ENCODE peak calls at places on chromosomes 12 and 14, in ten cellular contexts. One of them, this sample, is unnamed.

GRCh38 chr12:49662998-49663843 is 39.9 kb downstream of the PRPF40B start:
- DNase-seq in cardiac fibroblast: peak; percentile 95
- DNase-seq in fibroblast of lung: peak; percentile 80
- DNase-seq in ovary: peak; percentile 66
- DNase-seq in tibial artery: peak; percentile 84
- DNase-seq in suprapubic skin: no peak
- DNase-seq in foreskin fibroblast: peak; percentile 92
- DNase-seq in A549: no peak
- DNase-seq in pancreas: no peak
- DNase-seq in endodermal cell: peak; percentile 82
- DNase-seq in this sample: no peak

GRCh38 chr12:1606021-1606622 is 11.7 kb upstream of the FBXL14 start:
- DNase-seq in cardiac fibroblast: peak; percentile 94
- DNase-seq in fibroblast of lung: peak; percentile 83
- DNase-seq in ovary: peak; percentile 96
- DNase-seq in tibial artery: peak; percentile 96
- DNase-seq in suprapubic skin: peak; percentile 95
- DNase-seq in foreskin fibroblast: peak; percentile 82
- DNase-seq in A549: peak; percentile 87
- DNase-seq in pancreas: peak; percentile 91
- DNase-seq in endodermal cell: peak; percentile 91
- DNase-seq in this sample: peak; percentile 66

GRCh38 chr12:2507811-2508210 is 287.0 kb upstream of the FKBP4 start:
- DNase-seq in cardiac fibroblast: no peak
- DNase-seq in fibroblast of lung: no peak
- DNase-seq in ovary: no peak
- DNase-seq in tibial artery: no peak
- DNase-seq in suprapubic skin: no peak
- DNase-seq in foreskin fibroblast: no peak
- DNase-seq in A549: no peak
- DNase-seq in pancreas: no peak
- DNase-seq in endodermal cell: peak; percentile 85
- DNase-seq in this sample: no peak

GRCh38 chr12:92848740-92849139 is 80.4 kb downstream of the EEA1 start:
- DNase-seq in cardiac fibroblast: no peak
- DNase-seq in fibroblast of lung: no peak
- DNase-seq in ovary: no peak
- DNase-seq in tibial artery: no peak
- DNase-seq in suprapubic skin: no peak
- DNase-seq in foreskin fibroblast: peak; percentile 10
- DNase-seq in A549: no peak
- DNase-seq in pancreas: no peak
- DNase-seq in endodermal cell: no peak
- DNase-seq in this sample: no peak

GRCh38 chr12:94336201-94336915 is 123.3 kb downstream of the CEP83 start:
- DNase-seq in cardiac fibroblast: peak; percentile 70
- DNase-seq in fibroblast of lung: no peak
- DNase-seq in ovary: no peak
- DNase-seq in tibial artery: no peak
- DNase-seq in suprapubic skin: no peak
- DNase-seq in foreskin fibroblast: peak; percentile 6
- DNase-seq in A549: no peak
- DNase-seq in pancreas: no peak
- DNase-seq in endodermal cell: no peak
- DNase-seq in this sample: no peak

GRCh38 chr14:102711207-102711606 is 66.0 kb upstream of the TRAF3 start:
- DNase-seq in cardiac fibroblast: no peak
- DNase-seq in fibroblast of lung: no peak
- DNase-seq in ovary: no peak
- DNase-seq in tibial artery: no peak
- DNase-seq in suprapubic skin: no peak
- DNase-seq in foreskin fibroblast: no peak
- DNase-seq in A549: no peak
- DNase-seq in pancreas: no peak
- DNase-seq in endodermal cell: no peak
- DNase-seq in this sample: no peak

GRCh38 chr14:23478109-23478698 is 8.7 kb downstream of the NGDN start:
- DNase-seq in cardiac fibroblast: peak; percentile 78
- DNase-seq in fibroblast of lung: peak; percentile 63
- DNase-seq in ovary: peak; percentile 65
- DNase-seq in tibial artery: no peak
- DNase-seq in suprapubic skin: no peak
- DNase-seq in foreskin fibroblast: peak; percentile 44
- DNase-seq in A549: peak; percentile 71
- DNase-seq in pancreas: peak; percentile 67
- DNase-seq in endodermal cell: peak; percentile 72
- DNase-seq in this sample: peak; percentile 50

GRCh38 chr12:132194056-132194455 is 49.8 kb downstream of the NOC4L start:
- DNase-seq in cardiac fibroblast: no peak
- DNase-seq in fibroblast of lung: no peak
- DNase-seq in ovary: no peak
- DNase-seq in tibial artery: no peak
- DNase-seq in suprapubic skin: no peak
- DNase-seq in foreskin fibroblast: no peak
- DNase-seq in A549: peak; percentile 79
- DNase-seq in pancreas: no peak
- DNase-seq in endodermal cell: peak; percentile 89
- DNase-seq in this sample: no peak

GRCh38 chr12:54658306-54659264 is 10.4 kb upstream of the DCD start:
- DNase-seq in cardiac fibroblast: peak; percentile 35
- DNase-seq in fibroblast of lung: no peak
- DNase-seq in ovary: no peak
- DNase-seq in tibial artery: no peak
- DNase-seq in suprapubic skin: no peak
- DNase-seq in foreskin fibroblast: no peak
- DNase-seq in A549: peak; percentile 62
- DNase-seq in pancreas: peak; percentile 57
- DNase-seq in endodermal cell: peak; percentile 98
- DNase-seq in this sample: no peak

GRCh38 chr12:50251619-50252300 is 31.6 kb downstream of the LIMA1 start:
- DNase-seq in cardiac fibroblast: no peak
- DNase-seq in fibroblast of lung: peak; percentile 50
- DNase-seq in ovary: no peak
- DNase-seq in tibial artery: no peak
- DNase-seq in suprapubic skin: no peak
- DNase-seq in foreskin fibroblast: no peak
- DNase-seq in A549: no peak
- DNase-seq in pancreas: no peak
- DNase-seq in endodermal cell: no peak
- DNase-seq in this sample: no peak

GRCh38 chr12:100234166-100234565 is 32.7 kb downstream of the DEPDC4 start:
- DNase-seq in cardiac fibroblast: peak; percentile 40
- DNase-seq in fibroblast of lung: peak; percentile 51
- DNase-seq in ovary: no peak
- DNase-seq in tibial artery: no peak
- DNase-seq in suprapubic skin: no peak
- DNase-seq in foreskin fibroblast: peak; percentile 43
- DNase-seq in A549: no peak
- DNase-seq in pancreas: no peak
- DNase-seq in endodermal cell: no peak
- DNase-seq in this sample: no peak

GRCh38 chr12:49043856-49044258 is 16.7 kb downstream of the KMT2D start:
- DNase-seq in cardiac fibroblast: peak; percentile 63
- DNase-seq in fibroblast of lung: peak; percentile 23
- DNase-seq in ovary: no peak
- DNase-seq in tibial artery: no peak
- DNase-seq in suprapubic skin: peak; percentile 83
- DNase-seq in foreskin fibroblast: no peak
- DNase-seq in A549: peak; percentile 74
- DNase-seq in pancreas: peak; percentile 53
- DNase-seq in endodermal cell: peak; percentile 97
- DNase-seq in this sample: peak; percentile 6

GRCh38 chr14:68469208-68469713 is 323.6 kb downstream of the ZFP36L1 start:
- DNase-seq in cardiac fibroblast: no peak
- DNase-seq in fibroblast of lung: no peak
- DNase-seq in ovary: no peak
- DNase-seq in tibial artery: no peak
- DNase-seq in suprapubic skin: no peak
- DNase-seq in foreskin fibroblast: no peak
- DNase-seq in A549: no peak
- DNase-seq in pancreas: no peak
- DNase-seq in endodermal cell: no peak
- DNase-seq in this sample: no peak

DNA sequence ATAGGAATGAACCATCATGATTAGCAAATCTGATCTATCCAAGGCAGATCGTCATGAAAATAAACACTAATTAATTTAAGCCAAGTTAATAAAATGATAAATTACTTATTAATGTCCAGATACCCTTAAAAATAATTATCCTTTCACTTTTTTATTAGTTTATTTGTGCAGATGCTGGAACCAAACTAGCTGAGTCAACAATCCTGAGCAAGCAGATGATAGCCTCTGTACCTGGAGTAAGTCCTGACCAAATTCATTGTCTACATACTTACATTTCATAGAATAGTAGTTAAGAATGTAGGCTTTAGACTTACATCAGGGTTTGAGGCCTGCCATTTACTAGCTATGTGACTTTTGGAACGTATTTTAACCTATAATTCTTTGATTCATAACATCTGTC is 105.8 kb downstream of the PRIMA1 start:
- DNase-seq in cardiac fibroblast: no peak
- DNase-seq in fibroblast of lung: no peak
- DNase-seq in ovary: no peak
- DNase-seq in tibial artery: no peak
- DNase-seq in suprapubic skin: no peak
- DNase-seq in foreskin fibroblast: no peak
- DNase-seq in A549: no peak
- DNase-seq in pancreas: no peak
- DNase-seq in endodermal cell: no peak
- DNase-seq in this sample: no peak
- H3K4me3 ChIP-seq in cardiac fibroblast: no peak overlapping the region
- H3K4me3 ChIP-seq in fibroblast of lung: no peak overlapping the region
- H3K4me3 ChIP-seq in ovary: no peak overlapping the region
- H3K4me3 ChIP-seq in tibial artery: no peak overlapping the region
- H3K4me3 ChIP-seq in suprapubic skin: no peak overlapping the region
- H3K4me3 ChIP-seq in foreskin fibroblast: no peak overlapping the region
- H3K4me3 ChIP-seq in A549: no peak overlapping the region
- H3K4me3 ChIP-seq in pancreas: no peak overlapping the region
- H3K4me3 ChIP-seq in endodermal cell: no peak overlapping the region
- H3K4me3 ChIP-seq in this sample: no peak overlapping the region

GRCh38 chr12:65500121-65500846 is 221.8 kb downstream of the MSRB3 start:
- DNase-seq in cardiac fibroblast: peak; percentile 34
- DNase-seq in fibroblast of lung: peak; percentile 85
- DNase-seq in ovary: no peak
- DNase-seq in tibial artery: no peak
- DNase-seq in suprapubic skin: no peak
- DNase-seq in foreskin fibroblast: no peak
- DNase-seq in A549: no peak
- DNase-seq in pancreas: no peak
- DNase-seq in endodermal cell: no peak
- DNase-seq in this sample: peak; percentile 52
- TF ChIP-seq CTCF in cardiac fibroblast: no peak
- TF ChIP-seq CTCF in fibroblast of lung: no peak
- TF ChIP-seq CTCF in ovary: no peak
- TF ChIP-seq CTCF in tibial artery: no peak
- TF ChIP-seq CTCF in suprapubic skin: no peak
- TF ChIP-seq CTCF in foreskin fibroblast: no peak
- TF ChIP-seq CTCF in A549: no peak
- TF ChIP-seq CTCF in pancreas: no peak
- TF ChIP-seq CTCF in endodermal cell: no peak
- TF ChIP-seq CTCF in this sample: no peak

GRCh38 chr14:37196604-37197420 is 925 bp upstream of the MIPOL1 start:
- DNase-seq in cardiac fibroblast: no peak
- DNase-seq in fibroblast of lung: no peak
- DNase-seq in ovary: no peak
- DNase-seq in tibial artery: no peak
- DNase-seq in suprapubic skin: no peak
- DNase-seq in foreskin fibroblast: no peak
- DNase-seq in A549: no peak
- DNase-seq in pancreas: no peak
- DNase-seq in endodermal cell: no peak
- DNase-seq in this sample: no peak

GRCh38 chr14:37197421-37198272 is at the start of gene MIPOL1:
- DNase-seq in cardiac fibroblast: peak; percentile 90
- DNase-seq in fibroblast of lung: peak; percentile 89
- DNase-seq in ovary: peak; percentile 85
- DNase-seq in tibial artery: peak; percentile 92
- DNase-seq in suprapubic skin: peak; percentile 83
- DNase-seq in foreskin fibroblast: peak; percentile 93
- DNase-seq in A549: peak; percentile 89
- DNase-seq in pancreas: peak; percentile 88
- DNase-seq in endodermal cell: peak; percentile 87
- DNase-seq in this sample: peak; percentile 64

GRCh38 chr14:37195327-37195726 is 2.4 kb upstream of the MIPOL1 start:
- DNase-seq in cardiac fibroblast: no peak
- DNase-seq in fibroblast of lung: peak; percentile 74
- DNase-seq in ovary: no peak
- DNase-seq in tibial artery: no peak
- DNase-seq in suprapubic skin: no peak
- DNase-seq in foreskin fibroblast: peak; percentile 62
- DNase-seq in A549: no peak
- DNase-seq in pancreas: no peak
- DNase-seq in endodermal cell: no peak
- DNase-seq in this sample: no peak

GRCh38 chr14:37198907-37199306 is 1.2 kb downstream of the MIPOL1 start:
- DNase-seq in cardiac fibroblast: no peak
- DNase-seq in fibroblast of lung: no peak
- DNase-seq in ovary: no peak
- DNase-seq in tibial artery: no peak
- DNase-seq in suprapubic skin: no peak
- DNase-seq in foreskin fibroblast: no peak
- DNase-seq in A549: no peak
- DNase-seq in pancreas: no peak
- DNase-seq in endodermal cell: no peak
- DNase-seq in this sample: no peak

DNA sequence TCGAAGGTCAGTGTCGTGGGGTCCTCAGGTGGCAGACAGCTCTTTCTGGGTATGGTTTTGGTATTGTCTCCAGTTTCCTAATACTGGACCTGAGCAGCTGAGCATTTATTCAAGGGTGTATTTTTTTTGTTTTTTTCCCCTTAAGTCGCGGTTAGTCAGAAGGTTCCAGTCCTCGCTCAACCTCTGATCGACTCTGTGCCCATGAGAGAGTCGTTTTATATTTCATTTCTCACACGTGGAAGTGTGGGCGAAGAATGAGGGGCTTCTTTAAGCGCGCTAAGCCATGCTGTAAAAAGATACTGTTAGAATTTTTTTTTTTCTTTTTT is 499 bp downstream of the MIPOL1 start:
- DNase-seq in cardiac fibroblast: no peak
- DNase-seq in fibroblast of lung: no peak
- DNase-seq in ovary: no peak
- DNase-seq in tibial artery: no peak
- DNase-seq in suprapubic skin: no peak
- DNase-seq in foreskin fibroblast: no peak
- DNase-seq in A549: no peak
- DNase-seq in pancreas: no peak
- DNase-seq in endodermal cell: no peak
- DNase-seq in this sample: no peak
- H3K4me3 ChIP-seq in cardiac fibroblast: peak overlapping the region; percentile 78
- H3K4me3 ChIP-seq in fibroblast of lung: peak overlapping the region; percentile 72
- H3K4me3 ChIP-seq in ovary: peak overlapping the region; percentile 50
- H3K4me3 ChIP-seq in tibial artery: peak overlapping the region; percentile 62
- H3K4me3 ChIP-seq in suprapubic skin: peak overlapping the region; percentile 69
- H3K4me3 ChIP-seq in foreskin fibroblast: peak overlapping the region; percentile 74
- H3K4me3 ChIP-seq in A549: peak overlapping the region; percentile 64
- H3K4me3 ChIP-seq in pancreas: peak overlapping the region; percentile 34
- H3K4me3 ChIP-seq in endodermal cell: peak overlapping the region; percentile 84
- H3K4me3 ChIP-seq in this sample: peak overlapping the region; percentile 73

GRCh38 chr14:40601063-40601462 is 1005.6 kb upstream of the LRFN5 start:
- DNase-seq in cardiac fibroblast: no peak
- DNase-seq in fibroblast of lung: no peak
- DNase-seq in ovary: no peak
- DNase-seq in tibial artery: no peak
- DNase-seq in suprapubic skin: no peak
- DNase-seq in foreskin fibroblast: no peak
- DNase-seq in A549: no peak
- DNase-seq in pancreas: no peak
- DNase-seq in endodermal cell: no peak
- DNase-seq in this sample: no peak

GRCh38 chr14:40599726-40600125 is 1007.0 kb upstream of the LRFN5 start:
- DNase-seq in cardiac fibroblast: no peak
- DNase-seq in fibroblast of lung: peak; percentile 13
- DNase-seq in ovary: no peak
- DNase-seq in tibial artery: no peak
- DNase-seq in suprapubic skin: no peak
- DNase-seq in foreskin fibroblast: no peak
- DNase-seq in A549: no peak
- DNase-seq in pancreas: no peak
- DNase-seq in endodermal cell: no peak
- DNase-seq in this sample: no peak
- TF ChIP-seq CTCF in cardiac fibroblast: no peak
- TF ChIP-seq CTCF in fibroblast of lung: no peak
- TF ChIP-seq CTCF in ovary: no peak
- TF ChIP-seq CTCF in tibial artery: no peak
- TF ChIP-seq CTCF in suprapubic skin: no peak
- TF ChIP-seq CTCF in foreskin fibroblast: no peak
- TF ChIP-seq CTCF in A549: no peak
- TF ChIP-seq CTCF in pancreas: no peak
- TF ChIP-seq CTCF in endodermal cell: no peak
- TF ChIP-seq CTCF in this sample: no peak